ENCODE peak calls at places on chromosome 2, in seven cellular contexts. K is erythroblast, Q is posterior cingulate gyrus, U is breast epithelium, S is AG08396, A is caudate nucleus, E is NCI-H1092 treated with DMSO at 0.1 percent for 48 hours. W is an unnamed sample.

GRCh38 chr2:121860033-121860810 is 104.8 kb downstream of the TSN start:
- DNase-seq in K (no peak), U (no peak), E (no peak), Q (no peak), A (no peak), S (peak; percentile 72), W (no peak)

GRCh38 chr2:84894758-84895520 is 10.5 kb upstream of the TMSB10 start:
- DNase-seq in K (no peak), A (no peak), S (no peak), U (no peak), Q (no peak), E (no peak), W (no peak)

GRCh38 chr2:64134813-64135212 is 9.4 kb downstream of the PELI1 start:
- DNase-seq in E (no peak), A (no peak), K (no peak), U (no peak), Q (no peak), S (no peak), W (no peak)

GRCh38 chr2:9498210-9498609 is 23.9 kb downstream of the IAH1 start:
- DNase-seq in U (no peak), S (no peak), A (no peak), E (no peak), Q (no peak), K (no peak), W (no peak)

GRCh38 chr2:173537694-173538093 is 183.0 kb downstream of the CDCA7 start:
- DNase-seq in U (no peak), S (no peak), A (no peak), K (no peak), E (no peak), Q (no peak), W (no peak)

GRCh38 chr2:168181825-168182224 is 65.6 kb downstream of the STK39 start:
- DNase-seq in U (no peak), Q (no peak), A (no peak), S (no peak), E (peak; percentile 25), K (no peak), W (no peak)

GRCh38 chr2:86319700-86320369 is 17.6 kb downstream of the REEP1 start:
- DNase-seq in A (no peak), Q (no peak), S (no peak), U (no peak), E (no peak), K (no peak), W (no peak)

GRCh38 chr2:190343500-190344274 is at the start of gene INPP1:
- DNase-seq in K (peak; percentile 55), Q (peak; percentile 62), A (peak; percentile 42), S (peak; percentile 83), U (peak; percentile 54), E (peak; percentile 57), W (peak; percentile 79)

GRCh38 chr2:221254281-221254680 is 317.8 kb downstream of the EPHA4 start:
- DNase-seq in U (no peak), E (no peak), S (no peak), Q (no peak), A (no peak), K (no peak), W (no peak)

GRCh38 chr2:109507217-109507616 is 106.5 kb downstream of the SEPTIN10 start:
- DNase-seq in K (no peak), Q (no peak), E (no peak), U (no peak), S (no peak), A (no peak), W (no peak)

GRCh38 chr2:171436307-171436706 is 2.3 kb downstream of the DCAF17 start:
- DNase-seq in Q (no peak), U (no peak), A (no peak), K (no peak), E (no peak), S (peak; percentile 40), W (no peak)

GRCh38 chr2:19614066-19614465 is 255.6 kb upstream of the OSR1 start:
- DNase-seq in U (no peak), S (no peak), Q (no peak), A (no peak), E (no peak), K (no peak), W (no peak)

GRCh38 chr2:43887176-43887575 is 48.4 kb downstream of the ABCG8 start:
- DNase-seq in S (no peak), Q (no peak), K (no peak), A (no peak), U (no peak), E (no peak), W (no peak)

GRCh38 chr2:19863303-19864041 is 38.3 kb downstream of the TTC32 start:
- DNase-seq in S (peak; percentile 79), E (peak; percentile 44), Q (peak; percentile 64), U (peak; percentile 66), K (peak; percentile 66), A (peak; percentile 18), W (peak; percentile 60)

GRCh38 chr2:1499033-1499795 is 86.0 kb downstream of the TPO start:
- DNase-seq in Q (no peak), K (no peak), E (no peak), A (no peak), U (peak; percentile 19), S (no peak), W (peak; percentile 15)

GRCh38 chr2:2808551-2809058 is 477.5 kb upstream of the MYT1L start:
- DNase-seq in U (no peak), Q (no peak), E (no peak), K (no peak), A (no peak), S (no peak), W (no peak)

GRCh38 chr2:77013457-77013856 is 508.7 kb downstream of the LRRTM4 start:
- DNase-seq in Q (no peak), E (no peak), K (no peak), A (no peak), S (no peak), U (no peak), W (no peak)

GRCh38 chr2:168166902-168167510 is 80.4 kb downstream of the STK39 start:
- DNase-seq in U (no peak), A (no peak), K (no peak), E (no peak), S (peak; percentile 24), Q (no peak), W (no peak)

GRCh38 chr2:24919977-24920812 is at the start of gene ADCY3:
- DNase-seq in S (peak; percentile 88), K (peak; percentile 31), A (peak; percentile 46), U (peak; percentile 52), Q (peak; percentile 53), E (no peak), W (peak; percentile 81)

GRCh38 chr2:187567126-187567525 is 12.9 kb upstream of the TFPI start:
- DNase-seq in U (no peak), Q (no peak), S (peak; percentile 65), A (no peak), E (no peak), K (no peak), W (no peak)

W was measured in dorsolateral prefrontal cortex.